ENCODE peak calls at places on chromosomes 12 and 14, in five cellular contexts. V, E, H, I and O are unnamed samples.

GRCh38 chr14:60553855-60554254 is 44.9 kb downstream of the SIX6 start:
- DNase-seq in E (no peak), V (no peak), I (no peak), H (no peak), O (no peak)

GRCh38 chr14:64745511-64746041 is 41.4 kb downstream of the PLEKHG3 start:
- DNase-seq in E (no peak), I (no peak), V (no peak), H (no peak), O (no peak)

GRCh38 chr14:33805593-33805992 is 145.3 kb downstream of the EGLN3 start:
- DNase-seq in I (no peak), H (no peak), E (no peak), V (no peak), O (no peak)

GRCh38 chr12:94673951-94674570 is 23.7 kb upstream of the TMCC3 start:
- DNase-seq in I (no peak), E (no peak), H (no peak), V (no peak), O (no peak)

GRCh38 chr14:23299558-23299957 is 3.1 kb downstream of the PPP1R3E start:
- DNase-seq in H (peak; percentile 54), E (no peak), V (peak; percentile 58), I (no peak), O (no peak)

GRCh38 chr12:40648519-40648918 is 43.7 kb upstream of the CNTN1 start:
- DNase-seq in E (no peak), V (no peak), I (no peak), H (no peak), O (no peak)

GRCh38 chr12:106089935-106090334 is 48.8 kb downstream of the NUAK1 start:
- DNase-seq in E (no peak), H (no peak), I (no peak), V (no peak), O (no peak)

GRCh38 chr14:52776816-52777215 is 14.6 kb downstream of the GNPNAT1 start:
- DNase-seq in H (no peak), V (no peak), E (no peak), I (no peak), O (no peak)

GRCh38 chr12:91778938-91779400 is 366.7 kb downstream of the BTG1 start:
- DNase-seq in I (peak; percentile 59), H (peak; percentile 93), E (no peak), V (no peak), O (no peak)

GRCh38 chr12:99920561-99920960 is 64.2 kb downstream of the ANKS1B start:
- DNase-seq in I (no peak), V (no peak), E (no peak), H (no peak), O (no peak)

GRCh38 chr14:32513571-32514009 is 184.5 kb downstream of the AKAP6 start:
- DNase-seq in H (no peak), V (no peak), I (no peak), E (no peak), O (no peak)

GRCh38 chr12:128903231-128903630 is 50.0 kb downstream of the GLT1D1 start:
- DNase-seq in H (no peak), E (no peak), V (no peak), I (no peak), O (no peak)

GRCh38 chr14:104593241-104593701 is 11.3 kb downstream of the TMEM179 start:
- DNase-seq in V (no peak), H (no peak), E (no peak), I (no peak), O (peak; percentile 34)

GRCh38 chr12:121005346-121005815 is 10.9 kb downstream of the C12orf43 start:
- DNase-seq in V (peak; percentile 54), H (peak; percentile 21), E (no peak), I (no peak), O (no peak)

GRCh38 chr12:104280111-104280510 is 23.4 kb upstream of the EID3 start:
- DNase-seq in E (no peak), I (no peak), V (no peak), H (peak; percentile 33), O (no peak)

GRCh38 chr12:11657511-11657910 is 8.0 kb downstream of the ETV6 start:
- DNase-seq in V (no peak), H (peak; percentile 34), E (no peak), I (no peak), O (no peak)

GRCh38 chr14:81137316-81137715 is 83.4 kb downstream of the GTF2A1 start:
- DNase-seq in V (no peak), I (no peak), H (peak; percentile 80), E (no peak), O (no peak)

GRCh38 chr14:57987051-57987450 is 121.2 kb upstream of the SLC35F4 start:
- DNase-seq in E (no peak), V (no peak), I (no peak), H (no peak), O (no peak)

GRCh38 chr12:2273288-2273687 is 220.5 kb downstream of the CACNA1C start:
- DNase-seq in V (no peak), H (peak; percentile 70), I (no peak), E (peak; percentile 63), O (no peak)

GRCh38 chr12:4025420-4026358 is 152.5 kb upstream of the PARP11 start:
- DNase-seq in H (no peak), I (no peak), E (no peak), V (peak; percentile 28), O (no peak)

GRCh38 chr14:75514673-75515630 is 7.3 kb upstream of the BATF start:
- DNase-seq in V (no peak), I (no peak), E (no peak), H (peak; percentile 9), O (peak; percentile 64)

GRCh38 chr14:79712302-79712950 is 498.9 kb downstream of the DIO2 start:
- DNase-seq in E (no peak), H (no peak), I (no peak), V (no peak), O (no peak)

GRCh38 chr14:54807881-54808280 is 94.7 kb downstream of the GCH1 start:
- DNase-seq in H (no peak), V (no peak), I (no peak), E (no peak), O (no peak)

GRCh38 chr14:22955702-22956575 is 951 bp downstream of the HAUS4 start:
- DNase-seq in I (no peak), E (no peak), H (peak; percentile 21), V (no peak), O (no peak)

GRCh38 chr14:46571970-46572369 is 79.6 kb downstream of the RPL10L start:
- DNase-seq in V (no peak), E (no peak), I (no peak), H (peak; percentile 92), O (no peak)

GRCh38 chr12:127162902-127163301 is 1104.1 kb upstream of the TMEM132C start:
- DNase-seq in I (no peak), H (peak; percentile 84), E (no peak), V (no peak), O (no peak)

GRCh38 chr14:31265701-31266398 is 58.3 kb upstream of the HECTD1 start:
- DNase-seq in E (no peak), H (peak; percentile 62), V (no peak), I (no peak), O (no peak)

GRCh38 chr12:111445311-111446043 is 39.8 kb downstream of the SH2B3 start:
- DNase-seq in V (no peak), I (peak; percentile 17), E (no peak), H (peak; percentile 21), O (no peak)

GRCh38 chr12:49965836-49966235 is 4.2 kb downstream of the AQP5 start:
- DNase-seq in H (no peak), V (no peak), I (no peak), E (no peak), O (no peak)
- H3K27ac ChIP-seq in H (no peak overlapping the region), V (no peak overlapping the region), I (no peak overlapping the region), E (no peak overlapping the region), O (no peak overlapping the region)

DNA sequence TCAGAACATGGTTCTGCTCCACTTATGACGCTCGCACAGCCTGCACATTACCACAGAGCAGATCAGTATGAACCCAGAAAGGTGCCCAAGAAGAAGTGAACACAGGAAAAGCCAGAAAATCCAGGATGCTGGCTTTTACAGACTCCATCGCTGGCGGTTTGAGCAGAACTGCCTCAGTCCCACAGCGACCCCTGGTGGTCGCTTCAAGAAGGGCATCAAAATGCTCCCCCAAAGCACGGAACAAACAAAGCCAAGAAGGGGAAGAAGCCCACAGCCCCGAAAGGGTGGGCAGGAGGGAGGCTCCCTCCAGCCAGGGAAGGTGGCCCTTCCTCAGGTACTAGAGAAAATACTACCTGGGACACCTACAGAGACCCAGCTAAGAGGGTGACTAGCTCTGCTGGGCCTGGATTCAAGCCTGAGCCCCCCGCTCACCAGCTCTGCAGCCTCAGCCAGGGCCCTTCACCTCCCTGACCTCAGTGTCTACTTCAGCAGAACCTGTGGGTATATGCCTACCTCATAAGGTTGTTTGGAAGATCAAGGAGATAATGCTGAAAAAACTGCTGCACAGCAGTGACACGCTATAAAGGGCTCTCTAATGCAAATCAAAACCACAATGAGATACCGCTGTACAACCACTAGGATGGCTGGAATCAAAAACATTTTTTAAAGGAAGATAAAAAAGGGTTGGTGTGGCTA is 98.1 kb downstream of the NCOR2 start:
- DNase-seq in E (no peak), H (no peak), I (no peak), V (no peak), O (no peak)
- H3K36me3 ChIP-seq in E (no peaks in the 10 kb centered on the region), H (peaks cover 16% of the 10 kb centered on the region), I (no peaks in the 10 kb centered on the region), V (peaks cover 26% of the 10 kb centered on the region), O (peaks cover 71% of the 10 kb centered on the region)

GRCh38 chr12:108689314-108690190 is 41.8 kb downstream of the CORO1C start:
- DNase-seq in I (no peak), H (peak; percentile 60), E (peak; percentile 57), V (peak; percentile 29), O (peak; percentile 50)
- H3K4me3 ChIP-seq in I (no peak overlapping the region), H (peak overlapping the region; percentile 51), E (no peak overlapping the region), V (no peak overlapping the region), O (peak overlapping the region; percentile 13)

GRCh38 chr12:103172447-103173112 is 215.1 kb downstream of the ASCL1 start:
- DNase-seq in I (no peak), V (no peak), H (no peak), E (no peak), O (no peak)
- H3K27ac ChIP-seq in I (no peak overlapping the region), V (no peak overlapping the region), H (no peak overlapping the region), E (no peak overlapping the region), O (no peak overlapping the region)

GRCh38 chr12:132227156-132227555 is 82.9 kb downstream of the NOC4L start:
- DNase-seq in E (no peak), V (no peak), I (no peak), H (no peak), O (no peak)
- H3K36me3 ChIP-seq in E (no peaks in the 10 kb centered on the region), V (no peaks in the 10 kb centered on the region), I (no peaks in the 10 kb centered on the region), H (no peaks in the 10 kb centered on the region), O (no peaks in the 10 kb centered on the region)